ENCODE peak calls at places on chromosomes 5 and 9, in six cellular contexts. One of them, this sample, is unnamed. For H3K36me3, the result is how much of the 10 kb centered on the place peaks cover.

GRCh38 chr5:66041612-66042011 is 102.5 kb upstream of the SREK1 start:
- DNase-seq in psoas muscle: no peak
- DNase-seq in HepG2: no peak
- DNase-seq in spleen: no peak
- DNase-seq in adrenal gland: no peak
- DNase-seq in suprapubic skin: no peak
- DNase-seq in this sample: no peak

GRCh38 chr9:123355761-123356520 is at the start of gene CRB2:
- DNase-seq in spleen: no peak
- DNase-seq in adrenal gland: no peak
- DNase-seq in HepG2: peak
- DNase-seq in psoas muscle: no peak
- DNase-seq in suprapubic skin: no peak
- DNase-seq in this sample: no peak

GRCh38 chr9:74942801-74943200 is 9.9 kb downstream of the C9orf40 start:
- DNase-seq in spleen: no peak
- DNase-seq in adrenal gland: no peak
- DNase-seq in psoas muscle: no peak
- DNase-seq in HepG2: no peak
- DNase-seq in suprapubic skin: no peak
- DNase-seq in this sample: no peak

GRCh38 chr9:108476574-108476973 is 379.2 kb downstream of the ACTL7B start:
- DNase-seq in adrenal gland: no peak
- DNase-seq in suprapubic skin: no peak
- DNase-seq in spleen: no peak
- DNase-seq in psoas muscle: no peak
- DNase-seq in HepG2: no peak
- DNase-seq in this sample: no peak

GRCh38 chr5:1101991-1102713 is 9.7 kb downstream of the SLC12A7 start:
- DNase-seq in psoas muscle: peak
- DNase-seq in HepG2: no peak
- DNase-seq in suprapubic skin: no peak
- DNase-seq in adrenal gland: no peak
- DNase-seq in spleen: peak
- DNase-seq in this sample: peak

GRCh38 chr9:126630458-126631237 is 16.9 kb downstream of the LMX1B start:
- DNase-seq in spleen: no peak
- DNase-seq in HepG2: no peak
- DNase-seq in psoas muscle: no peak
- DNase-seq in adrenal gland: no peak
- DNase-seq in suprapubic skin: no peak
- DNase-seq in this sample: no peak

GRCh38 chr5:69431424-69432303 is 16.7 kb downstream of the MARVELD2 start:
- DNase-seq in suprapubic skin: no peak
- DNase-seq in psoas muscle: no peak
- DNase-seq in HepG2: no peak
- DNase-seq in adrenal gland: no peak
- DNase-seq in spleen: no peak
- DNase-seq in this sample: no peak

GRCh38 chr9:135884328-135885035 is 22.9 kb downstream of the CAMSAP1 start:
- DNase-seq in HepG2: peak
- DNase-seq in adrenal gland: no peak
- DNase-seq in psoas muscle: no peak
- DNase-seq in spleen: no peak
- DNase-seq in suprapubic skin: no peak
- DNase-seq in this sample: no peak

GRCh38 chr9:92605224-92605623 is 64.7 kb downstream of the IPPK start:
- DNase-seq in suprapubic skin: no peak
- DNase-seq in psoas muscle: no peak
- DNase-seq in adrenal gland: no peak
- DNase-seq in HepG2: no peak
- DNase-seq in spleen: no peak
- DNase-seq in this sample: no peak

DNA sequence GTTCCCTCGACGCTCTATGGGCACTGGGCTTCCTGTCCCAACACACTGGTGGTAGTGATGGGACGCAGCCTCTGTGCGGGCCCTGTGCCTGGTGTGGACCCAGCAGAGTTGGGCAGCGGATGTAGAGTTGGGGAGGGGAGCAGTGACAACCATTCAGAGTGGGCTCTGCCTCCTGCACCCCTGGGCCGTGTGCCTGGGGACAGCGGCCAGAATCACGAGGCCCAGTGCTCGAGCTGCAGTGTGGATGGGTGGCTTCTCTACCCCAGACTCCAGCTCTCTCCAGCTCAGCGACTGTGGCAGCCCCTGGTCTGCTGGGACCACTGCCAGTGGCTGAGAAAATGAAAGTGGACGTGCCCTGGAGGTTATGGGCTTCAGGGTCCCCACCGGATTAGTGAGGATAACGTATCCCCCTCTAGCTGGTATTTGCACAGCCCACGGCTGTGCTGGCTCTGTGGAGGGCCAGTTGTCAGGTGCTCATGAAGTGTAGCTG is 18.6 kb downstream of the RXRA start:
- DNase-seq in suprapubic skin: no peak
- DNase-seq in adrenal gland: no peak
- DNase-seq in psoas muscle: no peak
- DNase-seq in HepG2: no peak
- DNase-seq in spleen: no peak
- DNase-seq in this sample: no peak
- H3K4me3 ChIP-seq in suprapubic skin: no peak
- H3K4me3 ChIP-seq in adrenal gland: no peak
- H3K4me3 ChIP-seq in psoas muscle: peak
- H3K4me3 ChIP-seq in HepG2: no peak
- H3K4me3 ChIP-seq in spleen: no peak
- H3K4me3 ChIP-seq in this sample: no peak

DNA sequence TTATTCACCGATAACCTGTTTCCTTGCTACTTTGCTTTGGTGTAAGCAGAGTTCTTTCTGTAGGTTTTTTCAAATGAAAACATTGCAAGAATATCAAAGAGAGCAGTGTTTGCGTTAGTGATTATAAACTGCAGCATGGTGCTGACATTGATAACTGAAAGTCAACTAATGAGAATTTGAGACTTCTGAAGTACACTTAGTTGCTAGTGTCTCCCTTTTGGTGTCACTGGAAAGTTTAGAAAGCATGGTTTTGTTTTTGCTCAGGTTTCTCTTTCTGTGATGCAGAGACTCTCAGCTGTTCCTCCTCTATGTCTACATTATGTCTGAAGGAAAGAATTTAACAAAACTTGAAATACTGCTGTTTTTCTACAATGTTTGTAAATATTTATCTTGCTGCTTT is 80.2 kb upstream of the ZNF169 start:
- DNase-seq in suprapubic skin: no peak
- DNase-seq in psoas muscle: no peak
- DNase-seq in spleen: no peak
- DNase-seq in adrenal gland: no peak
- DNase-seq in HepG2: peak
- DNase-seq in this sample: no peak
- H3K36me3 ChIP-seq in suprapubic skin: under half
- H3K36me3 ChIP-seq in psoas muscle: half or more
- H3K36me3 ChIP-seq in spleen: under half
- H3K36me3 ChIP-seq in adrenal gland: under half
- H3K36me3 ChIP-seq in HepG2: under half
- H3K36me3 ChIP-seq in this sample: under half

GRCh38 chr9:73667749-73668148 is 516.1 kb downstream of the ANXA1 start:
- DNase-seq in suprapubic skin: no peak
- DNase-seq in adrenal gland: no peak
- DNase-seq in HepG2: peak
- DNase-seq in spleen: no peak
- DNase-seq in psoas muscle: no peak
- DNase-seq in this sample: no peak
- TF ChIP-seq CTCF in suprapubic skin: no peak
- TF ChIP-seq CTCF in adrenal gland: no peak
- TF ChIP-seq CTCF in HepG2: peak
- TF ChIP-seq CTCF in spleen: no peak
- TF ChIP-seq CTCF in psoas muscle: no peak
- TF ChIP-seq CTCF in this sample: no peak

GRCh38 chr9:87499455-87500015 is 1.9 kb downstream of the DAPK1 start:
- DNase-seq in spleen: no peak
- DNase-seq in HepG2: no peak
- DNase-seq in suprapubic skin: no peak
- DNase-seq in adrenal gland: no peak
- DNase-seq in psoas muscle: no peak
- DNase-seq in this sample: no peak
- H3K4me3 ChIP-seq in spleen: peak
- H3K4me3 ChIP-seq in HepG2: peak
- H3K4me3 ChIP-seq in suprapubic skin: peak
- H3K4me3 ChIP-seq in adrenal gland: no peak
- H3K4me3 ChIP-seq in psoas muscle: peak
- H3K4me3 ChIP-seq in this sample: peak

GRCh38 chr9:128102196-128102595 is 25.3 kb downstream of the PTGES2 start:
- DNase-seq in adrenal gland: no peak
- DNase-seq in psoas muscle: no peak
- DNase-seq in HepG2: no peak
- DNase-seq in spleen: no peak
- DNase-seq in suprapubic skin: no peak
- DNase-seq in this sample: peak

GRCh38 chr9:128103589-128103962 is 24.0 kb downstream of the PTGES2 start:
- DNase-seq in adrenal gland: no peak
- DNase-seq in psoas muscle: no peak
- DNase-seq in spleen: peak
- DNase-seq in HepG2: peak
- DNase-seq in suprapubic skin: no peak
- DNase-seq in this sample: peak

GRCh38 chr9:128105538-128106175 is 21.9 kb downstream of the PTGES2 start:
- DNase-seq in spleen: peak
- DNase-seq in psoas muscle: no peak
- DNase-seq in HepG2: no peak
- DNase-seq in adrenal gland: no peak
- DNase-seq in suprapubic skin: no peak
- DNase-seq in this sample: peak

GRCh38 chr9:128102861-128103588 is 24.5 kb downstream of the PTGES2 start:
- DNase-seq in HepG2: peak
- DNase-seq in adrenal gland: no peak
- DNase-seq in psoas muscle: peak
- DNase-seq in spleen: peak
- DNase-seq in suprapubic skin: no peak
- DNase-seq in this sample: peak

DNA sequence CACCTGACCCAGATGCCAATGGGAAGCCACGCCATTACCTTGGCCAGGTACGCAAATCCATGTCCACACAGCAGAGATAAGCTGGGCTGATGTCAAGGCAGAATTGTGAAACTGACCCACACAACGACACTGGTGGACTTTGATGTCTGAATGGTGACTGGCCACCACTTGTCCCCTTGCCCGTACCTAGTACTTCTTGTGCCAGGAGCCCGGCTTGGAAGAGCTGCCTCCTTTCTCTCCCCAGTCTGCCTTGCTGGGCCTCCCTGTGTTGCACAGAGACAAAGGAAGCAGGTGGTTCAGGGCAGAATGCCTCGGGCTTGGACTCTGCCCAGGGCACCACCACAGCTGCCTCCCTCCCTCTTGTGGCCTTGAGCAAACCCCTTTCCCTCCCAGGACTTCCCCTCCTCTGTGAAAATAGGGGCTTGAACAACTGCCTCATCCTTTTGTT is 23.3 kb downstream of the PTGES2 start:
- DNase-seq in psoas muscle: peak
- DNase-seq in HepG2: peak
- DNase-seq in suprapubic skin: no peak
- DNase-seq in adrenal gland: no peak
- DNase-seq in spleen: peak
- DNase-seq in this sample: peak
- H3K36me3 ChIP-seq in psoas muscle: half or more
- H3K36me3 ChIP-seq in HepG2: under half
- H3K36me3 ChIP-seq in suprapubic skin: half or more
- H3K36me3 ChIP-seq in adrenal gland: half or more
- H3K36me3 ChIP-seq in spleen: half or more
- H3K36me3 ChIP-seq in this sample: half or more

GRCh38 chr9:121599872-121600585 is 51.4 kb upstream of the DAB2IP start:
- DNase-seq in psoas muscle: no peak
- DNase-seq in suprapubic skin: no peak
- DNase-seq in spleen: no peak
- DNase-seq in HepG2: no peak
- DNase-seq in adrenal gland: no peak
- DNase-seq in this sample: no peak
- TF ChIP-seq CTCF in psoas muscle: no peak
- TF ChIP-seq CTCF in suprapubic skin: no peak
- TF ChIP-seq CTCF in spleen: no peak
- TF ChIP-seq CTCF in HepG2: peak
- TF ChIP-seq CTCF in adrenal gland: no peak
- TF ChIP-seq CTCF in this sample: no peak